ENCODE peak calls at places on chromosomes 13 and 19, in four cellular contexts. One of them, this sample, is unnamed.
A peak's percentile ranks its signal among the peaks of the same experiment; 100 is the strongest.

GRCh38 chr13:29676941-29677452 is 81.5 kb upstream of the SLC7A1 start:
- DNase-seq in heart right ventricle: no peak
- DNase-seq in heart left ventricle: no peak
- DNase-seq in endothelial cell of umbilical vein: no peak
- DNase-seq in this sample: no peak

GRCh38 chr13:75421133-75421532 is 60.8 kb downstream of the TBC1D4 start:
- DNase-seq in heart right ventricle: no peak
- DNase-seq in heart left ventricle: no peak
- DNase-seq in endothelial cell of umbilical vein: no peak
- DNase-seq in this sample: no peak

GRCh38 chr19:6706633-6706958 is 13.9 kb downstream of the C3 start:
- DNase-seq in heart right ventricle: no peak
- DNase-seq in heart left ventricle: no peak
- DNase-seq in endothelial cell of umbilical vein: no peak
- DNase-seq in this sample: no peak

GRCh38 chr19:16016226-16017137 is 59.8 kb upstream of the TPM4 start:
- DNase-seq in heart right ventricle: no peak
- DNase-seq in heart left ventricle: no peak
- DNase-seq in endothelial cell of umbilical vein: no peak
- DNase-seq in this sample: no peak

GRCh38 chr19:28980236-28980868 is 232.6 kb downstream of the UQCRFS1 start:
- DNase-seq in heart right ventricle: no peak
- DNase-seq in heart left ventricle: no peak
- DNase-seq in endothelial cell of umbilical vein: no peak
- DNase-seq in this sample: no peak

GRCh38 chr19:36573948-36574726 is 1.0 kb upstream of the ZNF529 start:
- DNase-seq in heart right ventricle: no peak
- DNase-seq in heart left ventricle: no peak
- DNase-seq in endothelial cell of umbilical vein: peak; percentile 49
- DNase-seq in this sample: no peak

GRCh38 chr13:91409661-91410060 is 11.2 kb downstream of the GPC5 start:
- DNase-seq in heart right ventricle: no peak
- DNase-seq in heart left ventricle: no peak
- DNase-seq in endothelial cell of umbilical vein: no peak
- DNase-seq in this sample: peak; percentile 68

GRCh38 chr13:45398862-45399261 is 19.3 kb downstream of the SLC25A30 start:
- DNase-seq in heart right ventricle: no peak
- DNase-seq in heart left ventricle: no peak
- DNase-seq in endothelial cell of umbilical vein: no peak
- DNase-seq in this sample: no peak

GRCh38 chr13:30866692-30867669 is 39.1 kb upstream of the MEDAG start:
- DNase-seq in heart right ventricle: no peak
- DNase-seq in heart left ventricle: no peak
- DNase-seq in endothelial cell of umbilical vein: peak; percentile 22
- DNase-seq in this sample: no peak

GRCh38 chr13:100196380-100196779 is 107.5 kb downstream of the PCCA start:
- DNase-seq in heart right ventricle: no peak
- DNase-seq in heart left ventricle: no peak
- DNase-seq in endothelial cell of umbilical vein: no peak
- DNase-seq in this sample: no peak

GRCh38 chr13:97521726-97522125 is 87.8 kb downstream of the RAP2A start:
- DNase-seq in heart right ventricle: no peak
- DNase-seq in heart left ventricle: no peak
- DNase-seq in endothelial cell of umbilical vein: no peak
- DNase-seq in this sample: no peak

GRCh38 chr13:74825170-74825948 is 656.6 kb downstream of the TBC1D4 start:
- DNase-seq in heart right ventricle: peak; percentile 6
- DNase-seq in heart left ventricle: no peak
- DNase-seq in endothelial cell of umbilical vein: peak; percentile 85
- DNase-seq in this sample: no peak

GRCh38 chr13:32354040-32354439 is 38.7 kb downstream of the BRCA2 start:
- DNase-seq in heart right ventricle: no peak
- DNase-seq in heart left ventricle: no peak
- DNase-seq in endothelial cell of umbilical vein: no peak
- DNase-seq in this sample: no peak

GRCh38 chr19:1082165-1082927 is 12.8 kb downstream of the POLR2E start:
- DNase-seq in heart right ventricle: no peak
- DNase-seq in heart left ventricle: peak; percentile 69
- DNase-seq in endothelial cell of umbilical vein: peak; percentile 40
- DNase-seq in this sample: peak; percentile 57

GRCh38 chr19:4454952-4455738 is 2.4 kb downstream of the UBXN6 start:
- DNase-seq in heart right ventricle: no peak
- DNase-seq in heart left ventricle: no peak
- DNase-seq in endothelial cell of umbilical vein: no peak
- DNase-seq in this sample: no peak

GRCh38 chr13:93900735-93901134 is 578.7 kb downstream of the DCT start:
- DNase-seq in heart right ventricle: no peak
- DNase-seq in heart left ventricle: no peak
- DNase-seq in endothelial cell of umbilical vein: no peak
- DNase-seq in this sample: no peak

GRCh38 chr19:15432018-15432494 is 13.3 kb upstream of the AKAP8L start:
- DNase-seq in heart right ventricle: no peak
- DNase-seq in heart left ventricle: peak; percentile 26
- DNase-seq in endothelial cell of umbilical vein: peak; percentile 13
- DNase-seq in this sample: no peak

GRCh38 chr19:45815501-45816216 is 551 bp upstream of the RSPH6A start:
- DNase-seq in heart right ventricle: peak; percentile 36
- DNase-seq in heart left ventricle: peak; percentile 55
- DNase-seq in endothelial cell of umbilical vein: peak; percentile 44
- DNase-seq in this sample: peak; percentile 66

GRCh38 chr19:34926361-34926684 is 380 bp upstream of the ZNF30 start:
- DNase-seq in heart right ventricle: no peak
- DNase-seq in heart left ventricle: no peak
- DNase-seq in endothelial cell of umbilical vein: no peak
- DNase-seq in this sample: no peak

GRCh38 chr19:7533281-7533819 is 2.2 kb upstream of the PNPLA6 start:
- DNase-seq in heart right ventricle: peak; percentile 79
- DNase-seq in heart left ventricle: peak; percentile 73
- DNase-seq in endothelial cell of umbilical vein: peak; percentile 51
- DNase-seq in this sample: no peak

GRCh38 chr13:110820311-110820710 is 94.6 kb downstream of the ANKRD10 start:
- DNase-seq in heart right ventricle: no peak
- DNase-seq in heart left ventricle: no peak
- DNase-seq in endothelial cell of umbilical vein: no peak
- DNase-seq in this sample: no peak

GRCh38 chr19:40466219-40467006 is at the start of gene SPTBN4:
- DNase-seq in heart right ventricle: peak; percentile 22
- DNase-seq in heart left ventricle: peak; percentile 30
- DNase-seq in endothelial cell of umbilical vein: no peak
- DNase-seq in this sample: no peak

GRCh38 chr13:27810009-27810408 is 17.7 kb downstream of the GSX1 start:
- DNase-seq in heart right ventricle: no peak
- DNase-seq in heart left ventricle: no peak
- DNase-seq in endothelial cell of umbilical vein: no peak
- DNase-seq in this sample: no peak

GRCh38 chr13:48682452-48682851 is 28.7 kb downstream of the CYSLTR2 start:
- DNase-seq in heart right ventricle: no peak
- DNase-seq in heart left ventricle: no peak
- DNase-seq in endothelial cell of umbilical vein: no peak
- DNase-seq in this sample: no peak

GRCh38 chr13:113584205-113584869 is at the start of gene TFDP1:
- DNase-seq in heart right ventricle: peak; percentile 66
- DNase-seq in heart left ventricle: peak; percentile 79
- DNase-seq in endothelial cell of umbilical vein: peak; percentile 85
- DNase-seq in this sample: peak; percentile 99

GRCh38 chr13:29428310-29428991 is 167.0 kb downstream of the SLC7A1 start:
- DNase-seq in heart right ventricle: peak; percentile 37
- DNase-seq in heart left ventricle: peak; percentile 53
- DNase-seq in endothelial cell of umbilical vein: no peak
- DNase-seq in this sample: peak; percentile 4

GRCh38 chr13:33543631-33544030 is 258.1 kb upstream of the STARD13 start:
- DNase-seq in heart right ventricle: no peak
- DNase-seq in heart left ventricle: no peak
- DNase-seq in endothelial cell of umbilical vein: peak; percentile 29
- DNase-seq in this sample: no peak

GRCh38 chr13:40570930-40571329 is 95.5 kb downstream of the FOXO1 start:
- DNase-seq in heart right ventricle: no peak
- DNase-seq in heart left ventricle: no peak
- DNase-seq in endothelial cell of umbilical vein: no peak
- DNase-seq in this sample: no peak

GRCh38 chr19:35557539-35558399 is 5.7 kb downstream of the ATP4A start:
- DNase-seq in heart right ventricle: peak; percentile 35
- DNase-seq in heart left ventricle: peak; percentile 37
- DNase-seq in endothelial cell of umbilical vein: peak; percentile 71
- DNase-seq in this sample: peak; percentile 93

GRCh38 chr13:42883142-42883541 is 101.8 kb downstream of the FAM216B start:
- DNase-seq in heart right ventricle: no peak
- DNase-seq in heart left ventricle: no peak
- DNase-seq in endothelial cell of umbilical vein: peak; percentile 51
- DNase-seq in this sample: no peak

GRCh38 chr13:92074658-92075057 is 676.2 kb downstream of the GPC5 start:
- DNase-seq in heart right ventricle: no peak
- DNase-seq in heart left ventricle: no peak
- DNase-seq in endothelial cell of umbilical vein: no peak
- DNase-seq in this sample: peak; percentile 73

GRCh38 chr13:103246581-103247200 is 180.5 kb upstream of the SLC10A2 start:
- DNase-seq in heart right ventricle: no peak
- DNase-seq in heart left ventricle: no peak
- DNase-seq in endothelial cell of umbilical vein: no peak
- DNase-seq in this sample: peak; percentile 93

GRCh38 chr19:28966737-28967401 is 246.1 kb downstream of the UQCRFS1 start:
- DNase-seq in heart right ventricle: no peak
- DNase-seq in heart left ventricle: no peak
- DNase-seq in endothelial cell of umbilical vein: no peak
- DNase-seq in this sample: no peak

GRCh38 chr19:39409886-39410619 is 2.4 kb upstream of the PLEKHG2 start:
- DNase-seq in heart right ventricle: peak; percentile 83
- DNase-seq in heart left ventricle: peak; percentile 89
- DNase-seq in endothelial cell of umbilical vein: peak; percentile 68
- DNase-seq in this sample: no peak

GRCh38 chr19:39407394-39407643 is 672 bp downstream of the ZFP36 start:
- DNase-seq in heart right ventricle: no peak
- DNase-seq in heart left ventricle: no peak
- DNase-seq in endothelial cell of umbilical vein: no peak
- DNase-seq in this sample: no peak

GRCh38 chr19:39409207-39409885 is 2.7 kb downstream of the ZFP36 start:
- DNase-seq in heart right ventricle: peak; percentile 90
- DNase-seq in heart left ventricle: peak; percentile 94
- DNase-seq in endothelial cell of umbilical vein: peak; percentile 55
- DNase-seq in this sample: peak; percentile 81

GRCh38 chr19:39407644-39408391 is 1.2 kb downstream of the ZFP36 start:
- DNase-seq in heart right ventricle: peak; percentile 37
- DNase-seq in heart left ventricle: no peak
- DNase-seq in endothelial cell of umbilical vein: no peak
- DNase-seq in this sample: no peak

GRCh38 chr19:39408392-39409206 is 2.0 kb downstream of the ZFP36 start:
- DNase-seq in heart right ventricle: peak; percentile 21
- DNase-seq in heart left ventricle: no peak
- DNase-seq in endothelial cell of umbilical vein: peak; percentile 32
- DNase-seq in this sample: no peak
- H3K4me3 ChIP-seq in heart right ventricle: peak overlapping the region; percentile 73
- H3K4me3 ChIP-seq in heart left ventricle: peak overlapping the region; percentile 95
- H3K4me3 ChIP-seq in endothelial cell of umbilical vein: no peak overlapping the region
- H3K4me3 ChIP-seq in this sample: no peak overlapping the region

GRCh38 chr13:54628383-54628782 is 1599.8 kb downstream of the OLFM4 start:
- DNase-seq in heart right ventricle: no peak
- DNase-seq in heart left ventricle: no peak
- DNase-seq in endothelial cell of umbilical vein: no peak
- DNase-seq in this sample: no peak
- H3K9me3 ChIP-seq in heart right ventricle: no peaks in the 10 kb centered on the region
- H3K9me3 ChIP-seq in heart left ventricle: no peaks in the 10 kb centered on the region
- H3K9me3 ChIP-seq in endothelial cell of umbilical vein: no peaks in the 10 kb centered on the region
- H3K9me3 ChIP-seq in this sample: no peaks in the 10 kb centered on the region

DNA sequence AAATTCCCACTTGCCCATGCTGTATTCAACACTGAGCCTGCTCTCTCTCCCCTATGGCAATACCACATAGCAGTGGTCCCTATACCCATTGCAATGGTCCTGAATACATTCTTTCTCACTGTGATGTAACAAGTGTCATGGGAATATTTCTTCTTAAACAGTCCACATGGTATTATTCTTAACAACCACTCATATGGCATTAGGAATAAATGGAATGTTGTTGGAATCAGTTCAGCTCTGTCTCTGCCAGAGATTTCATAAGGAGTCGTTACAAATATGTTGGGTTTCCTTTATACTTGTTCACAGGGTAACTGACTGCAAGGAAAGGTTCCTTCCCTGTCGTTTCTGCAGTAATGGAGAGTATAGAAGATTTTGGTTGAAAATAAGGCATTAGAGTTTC is 128.3 kb upstream of the SPATA13 start:
- DNase-seq in heart right ventricle: no peak
- DNase-seq in heart left ventricle: no peak
- DNase-seq in endothelial cell of umbilical vein: no peak
- DNase-seq in this sample: no peak
- H3K27ac ChIP-seq in heart right ventricle: no peak overlapping the region
- H3K27ac ChIP-seq in heart left ventricle: no peak overlapping the region
- H3K27ac ChIP-seq in endothelial cell of umbilical vein: no peak overlapping the region
- H3K27ac ChIP-seq in this sample: no peak overlapping the region

GRCh38 chr19:3100331-3100730 is 6.2 kb downstream of the GNA11 start:
- DNase-seq in heart right ventricle: peak; percentile 7
- DNase-seq in heart left ventricle: no peak
- DNase-seq in endothelial cell of umbilical vein: no peak
- DNase-seq in this sample: no peak
- H3K4me3 ChIP-seq in heart right ventricle: peak overlapping the region; percentile 7
- H3K4me3 ChIP-seq in heart left ventricle: no peak overlapping the region
- H3K4me3 ChIP-seq in endothelial cell of umbilical vein: no peak overlapping the region
- H3K4me3 ChIP-seq in this sample: no peak overlapping the region

GRCh38 chr13:56019606-56020005 is 1121.1 kb upstream of the PRR20A start:
- DNase-seq in heart right ventricle: no peak
- DNase-seq in heart left ventricle: no peak
- DNase-seq in endothelial cell of umbilical vein: no peak
- DNase-seq in this sample: no peak

GRCh38 chr13:56015919-56016318 is 1124.8 kb upstream of the PRR20A start:
- DNase-seq in heart right ventricle: no peak
- DNase-seq in heart left ventricle: no peak
- DNase-seq in endothelial cell of umbilical vein: no peak
- DNase-seq in this sample: no peak

DNA sequence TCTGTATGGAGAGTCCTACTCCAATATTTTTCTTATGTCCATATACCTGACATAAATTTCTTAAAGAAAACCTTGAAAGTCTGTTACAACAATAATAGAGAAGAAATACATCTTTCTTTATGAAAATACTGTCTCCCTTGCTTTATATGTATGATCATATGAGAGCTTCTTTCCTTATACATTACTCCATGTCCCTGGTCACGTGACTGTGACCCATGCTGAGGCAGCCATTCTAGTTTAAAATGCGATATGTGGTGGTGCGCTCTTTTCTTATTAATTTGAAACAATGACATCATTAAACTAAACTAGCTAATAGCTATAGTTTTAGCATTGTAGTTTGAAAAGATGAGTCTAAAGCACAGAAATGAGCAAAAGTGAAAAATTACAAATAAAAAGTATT is 1120.3 kb upstream of the PRR20A start:
- DNase-seq in heart right ventricle: no peak
- DNase-seq in heart left ventricle: no peak
- DNase-seq in endothelial cell of umbilical vein: no peak
- DNase-seq in this sample: no peak
- H3K9me3 ChIP-seq in heart right ventricle: peaks cover 12% of the 10 kb centered on the region
- H3K9me3 ChIP-seq in heart left ventricle: peaks cover 9% of the 10 kb centered on the region
- H3K9me3 ChIP-seq in endothelial cell of umbilical vein: peaks cover 6% of the 10 kb centered on the region
- H3K9me3 ChIP-seq in this sample: no peaks in the 10 kb centered on the region

This sample was measured in WERI-Rb-1.